ENCODE peak calls at places on chromosomes 4 and X, in seven cellular contexts. N is endothelial cell; Y is activated B cell treated with CpG ODN at 0.5 μM for 24 hours; O is anterior cingulate cortex; Z is H7; I is GM10248; G is stimulated activated CD4-positive, alpha-beta T cell treated with anti-CD3 and anti-CD28 coated beads, Interleukin-2, amount 100 ng/mL, for 48 hours. P is an unnamed sample.

GRCh38 chr4:183823394-183823793 is 81.7 kb upstream of the STOX2 start:
- DNase-seq in N (no peak), Y (no peak), O (no peak), Z (no peak), I (no peak), G (no peak), P (no peak)

GRCh38 chr4:101183658-101184373 is 163.5 kb downstream of the PPP3CA start:
- DNase-seq in N (no peak), Y (no peak), O (no peak), Z (no peak), I (no peak), G (no peak), P (no peak)

GRCh38 chr4:145066063-145066501 is 31.9 kb downstream of the ANAPC10 start:
- DNase-seq in N (no peak), Y (no peak), O (no peak), Z (peak), I (no peak), G (no peak), P (no peak)

GRCh38 chr4:44662623-44663006 is 11.2 kb upstream of the YIPF7 start:
- DNase-seq in N (no peak), Y (no peak), O (no peak), Z (no peak), I (no peak), G (no peak), P (no peak)

GRCh38 chr4:145735330-145735638 is 55.3 kb downstream of the C4orf51 start:
- DNase-seq in N (no peak), Y (no peak), O (no peak), Z (no peak), I (no peak), G (no peak), P (no peak)

GRCh38 chrX:530726-531610 is 99.6 kb upstream of the SHOX start:
- DNase-seq in N (no peak), Y (no peak), O (no peak), Z (peak), I (no peak), G (no peak), P (no peak)

GRCh38 chr4:6200011-6200921 is at the start of gene JAKMIP1:
- DNase-seq in N (peak), Y (peak), O (peak), Z (peak), I (peak), G (peak), P (peak)

GRCh38 chr4:67638157-67638556 is 62.8 kb downstream of the UBA6 start:
- DNase-seq in N (no peak), Y (no peak), O (no peak), Z (no peak), I (no peak), G (no peak), P (no peak)

GRCh38 chr4:80268081-80268823 is 1.8 kb downstream of the FGF5 start:
- DNase-seq in N (no peak), Y (no peak), O (no peak), Z (peak), I (no peak), G (no peak), P (no peak)

GRCh38 chr4:151472297-151472696 is 63.3 kb downstream of the FHIP1A start:
- DNase-seq in N (no peak), Y (no peak), O (no peak), Z (no peak), I (no peak), G (no peak), P (no peak)

GRCh38 chr4:108762559-108763225 is at the start of gene ETNPPL:
- DNase-seq in N (peak), Y (peak), O (peak), Z (peak), I (no peak), G (peak), P (peak)

GRCh38 chr4:164888096-164888495 is 11.1 kb downstream of the APELA start:
- DNase-seq in N (no peak), Y (no peak), O (no peak), Z (no peak), I (no peak), G (no peak), P (no peak)

GRCh38 chr4:119656986-119657635 is 28.5 kb upstream of the PDE5A start:
- DNase-seq in N (no peak), Y (no peak), O (no peak), Z (no peak), I (no peak), G (no peak), P (no peak)

GRCh38 chr4:150817017-150817416 is 198.1 kb downstream of the LRBA start:
- DNase-seq in N (no peak), Y (no peak), O (no peak), Z (no peak), I (no peak), G (no peak), P (no peak)

GRCh38 chrX:150899191-150899757 is 806 bp upstream of the CD99L2 start:
- DNase-seq in N (peak), Y (peak), O (peak), Z (peak), I (peak), G (peak), P (peak)

GRCh38 chrX:45198301-45198700 is 2.4 kb downstream of the DIPK2B start:
- DNase-seq in N (no peak), Y (no peak), O (no peak), Z (no peak), I (no peak), G (no peak), P (no peak)

GRCh38 chr4:14383652-14384051 is 618.6 kb upstream of the CPEB2 start:
- DNase-seq in N (no peak), Y (no peak), O (no peak), Z (no peak), I (no peak), G (no peak), P (no peak)

GRCh38 chrX:95383778-95384177 is 1300.9 kb upstream of the DIAPH2 start:
- DNase-seq in N (no peak), Y (no peak), O (no peak), Z (no peak), I (no peak), G (no peak), P (no peak)

GRCh38 chrX:148620023-148620422 is 119.6 kb downstream of the AFF2 start:
- DNase-seq in N (no peak), Y (no peak), O (no peak), Z (no peak), I (no peak), G (no peak), P (no peak)

GRCh38 chr4:57342406-57342805 is 232.2 kb upstream of the IGFBP7 start:
- DNase-seq in N (no peak), Y (no peak), O (no peak), Z (no peak), I (no peak), G (no peak), P (no peak)

GRCh38 chrX:148416931-148417330 is 83.5 kb upstream of the AFF2 start:
- DNase-seq in N (no peak), Y (no peak), O (no peak), Z (no peak), I (no peak), G (no peak), P (no peak)

GRCh38 chr4:8580321-8581093 is at the start of gene GPR78:
- DNase-seq in N (peak), Y (no peak), O (no peak), Z (peak), I (peak), G (peak), P (no peak)

GRCh38 chr4:121256346-121256745 is 92.2 kb upstream of the TNIP3 start:
- DNase-seq in N (no peak), Y (no peak), O (no peak), Z (no peak), I (peak), G (peak), P (peak)

GRCh38 chrX:49042581-49043219 is 457 bp downstream of the TFE3 start:
- DNase-seq in N (no peak), Y (no peak), O (no peak), Z (no peak), I (no peak), G (no peak), P (no peak)

GRCh38 chrX:40538391-40538790 is 42.4 kb upstream of the ATP6AP2 start:
- DNase-seq in N (no peak), Y (no peak), O (no peak), Z (no peak), I (no peak), G (no peak), P (no peak)

GRCh38 chrX:111375747-111376146 is 36.2 kb downstream of the DCX start:
- DNase-seq in N (peak), Y (no peak), O (no peak), Z (peak), I (no peak), G (no peak), P (no peak)

GRCh38 chr4:6296026-6296425 is 26.4 kb downstream of the WFS1 start:
- DNase-seq in N (no peak), Y (no peak), O (no peak), Z (no peak), I (no peak), G (no peak), P (no peak)

GRCh38 chr4:86891785-86892638 is at the start of gene C4orf36:
- DNase-seq in N (peak), Y (peak), O (peak), Z (peak), I (peak), G (peak), P (no peak)

GRCh38 chr4:83783179-83783578 is 247.3 kb downstream of the GPAT3 start:
- DNase-seq in N (no peak), Y (no peak), O (no peak), Z (no peak), I (no peak), G (no peak), P (no peak)

GRCh38 chrX:76148011-76148665 is 24.7 kb upstream of the PBDC1 start:
- DNase-seq in N (no peak), Y (no peak), O (no peak), Z (no peak), I (no peak), G (no peak), P (no peak)

GRCh38 chr4:65917486-65917885 is 247.2 kb upstream of the EPHA5 start:
- DNase-seq in N (no peak), Y (no peak), O (no peak), Z (no peak), I (no peak), G (no peak), P (no peak)

GRCh38 chr4:40552536-40552935 is 77.1 kb downstream of the RBM47 start:
- DNase-seq in N (no peak), Y (no peak), O (no peak), Z (peak), I (no peak), G (no peak), P (no peak)

P was measured in T-helper 2 cell.